ENCODE peak calls at places on chromosome 3, in ten cellular contexts. One of them, this sample, is unnamed. For H3K9me3, the result is how much of the 10 kb centered on the place peaks cover.

GRCh38 chr3:33299395-33300081 is 22.3 kb downstream of the FBXL2 start:
- DNase-seq in cardiac muscle cell: no peak
- DNase-seq in Panc1: no peak
- DNase-seq in hepatocyte: no peak
- DNase-seq in pancreas: no peak
- DNase-seq in upper lobe of right lung: no peak
- DNase-seq in transverse colon: no peak
- DNase-seq in thoracic aorta: no peak
- DNase-seq in ovary: no peak
- DNase-seq in right cardiac atrium: no peak
- DNase-seq in this sample: no peak

GRCh38 chr3:52242039-52242438 is 3.1 kb upstream of the TWF2 start:
- DNase-seq in cardiac muscle cell: no peak
- DNase-seq in Panc1: no peak
- DNase-seq in hepatocyte: no peak
- DNase-seq in pancreas: no peak
- DNase-seq in upper lobe of right lung: no peak
- DNase-seq in transverse colon: no peak
- DNase-seq in thoracic aorta: no peak
- DNase-seq in ovary: no peak
- DNase-seq in right cardiac atrium: no peak
- DNase-seq in this sample: no peak

GRCh38 chr3:77171026-77171425 is 131.1 kb downstream of the ROBO2 start:
- DNase-seq in cardiac muscle cell: no peak
- DNase-seq in Panc1: no peak
- DNase-seq in hepatocyte: no peak
- DNase-seq in pancreas: no peak
- DNase-seq in upper lobe of right lung: no peak
- DNase-seq in transverse colon: no peak
- DNase-seq in thoracic aorta: no peak
- DNase-seq in ovary: no peak
- DNase-seq in right cardiac atrium: no peak
- DNase-seq in this sample: no peak

GRCh38 chr3:8574670-8575322 is 69.8 kb downstream of the SSUH2 start:
- DNase-seq in cardiac muscle cell: no peak
- DNase-seq in Panc1: no peak
- DNase-seq in hepatocyte: no peak
- DNase-seq in pancreas: no peak
- DNase-seq in upper lobe of right lung: no peak
- DNase-seq in transverse colon: no peak
- DNase-seq in thoracic aorta: no peak
- DNase-seq in ovary: no peak
- DNase-seq in right cardiac atrium: no peak
- DNase-seq in this sample: no peak

GRCh38 chr3:119184808-119185690 is 11.7 kb downstream of the UPK1B start:
- DNase-seq in cardiac muscle cell: no peak
- DNase-seq in Panc1: peak
- DNase-seq in hepatocyte: peak
- DNase-seq in pancreas: no peak
- DNase-seq in upper lobe of right lung: no peak
- DNase-seq in transverse colon: no peak
- DNase-seq in thoracic aorta: no peak
- DNase-seq in ovary: no peak
- DNase-seq in right cardiac atrium: no peak
- DNase-seq in this sample: no peak

GRCh38 chr3:23751485-23751811 is 54.3 kb upstream of the UBE2E1 start:
- DNase-seq in cardiac muscle cell: peak
- DNase-seq in Panc1: no peak
- DNase-seq in hepatocyte: no peak
- DNase-seq in pancreas: no peak
- DNase-seq in upper lobe of right lung: no peak
- DNase-seq in transverse colon: no peak
- DNase-seq in thoracic aorta: no peak
- DNase-seq in ovary: no peak
- DNase-seq in right cardiac atrium: no peak
- DNase-seq in this sample: no peak

GRCh38 chr3:111173906-111174305 is 102.3 kb downstream of the NECTIN3 start:
- DNase-seq in cardiac muscle cell: no peak
- DNase-seq in Panc1: no peak
- DNase-seq in hepatocyte: no peak
- DNase-seq in pancreas: no peak
- DNase-seq in upper lobe of right lung: no peak
- DNase-seq in transverse colon: no peak
- DNase-seq in thoracic aorta: no peak
- DNase-seq in ovary: no peak
- DNase-seq in right cardiac atrium: no peak
- DNase-seq in this sample: no peak

GRCh38 chr3:13022348-13023250 is 50.6 kb downstream of the IQSEC1 start:
- DNase-seq in cardiac muscle cell: peak
- DNase-seq in Panc1: no peak
- DNase-seq in hepatocyte: peak
- DNase-seq in pancreas: peak
- DNase-seq in upper lobe of right lung: no peak
- DNase-seq in transverse colon: no peak
- DNase-seq in thoracic aorta: peak
- DNase-seq in ovary: peak
- DNase-seq in right cardiac atrium: peak
- DNase-seq in this sample: no peak

GRCh38 chr3:104763007-104763406 is 603.7 kb upstream of the ALCAM start:
- DNase-seq in cardiac muscle cell: no peak
- DNase-seq in Panc1: no peak
- DNase-seq in hepatocyte: no peak
- DNase-seq in pancreas: no peak
- DNase-seq in upper lobe of right lung: no peak
- DNase-seq in transverse colon: no peak
- DNase-seq in thoracic aorta: no peak
- DNase-seq in ovary: peak
- DNase-seq in right cardiac atrium: no peak
- DNase-seq in this sample: no peak

DNA sequence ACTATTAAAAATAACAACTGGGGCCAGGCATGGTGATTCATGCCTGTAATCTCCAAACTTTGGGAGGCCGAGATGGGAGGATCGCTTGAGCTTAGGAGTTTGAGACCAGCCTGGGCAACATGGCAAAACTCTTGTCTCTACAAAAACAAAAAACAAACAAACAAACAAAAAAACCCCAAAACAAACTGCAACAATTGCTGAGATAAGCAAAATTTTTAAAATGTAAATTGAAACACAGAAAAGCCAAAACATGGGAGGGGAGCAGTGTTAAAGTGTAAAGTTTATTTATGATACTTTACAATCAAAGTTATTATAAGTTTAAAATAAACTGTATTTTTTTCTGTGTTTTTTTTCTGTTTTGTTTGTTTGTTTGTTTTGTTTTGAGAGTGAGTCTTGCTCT is 207.7 kb downstream of the PCCB start:
- DNase-seq in cardiac muscle cell: no peak
- DNase-seq in Panc1: no peak
- DNase-seq in hepatocyte: no peak
- DNase-seq in pancreas: no peak
- DNase-seq in upper lobe of right lung: no peak
- DNase-seq in transverse colon: no peak
- DNase-seq in thoracic aorta: no peak
- DNase-seq in ovary: no peak
- DNase-seq in right cardiac atrium: no peak
- DNase-seq in this sample: no peak
- H3K9me3 ChIP-seq in cardiac muscle cell: under half
- H3K9me3 ChIP-seq in Panc1: under half
- H3K9me3 ChIP-seq in hepatocyte: under half
- H3K9me3 ChIP-seq in pancreas: under half
- H3K9me3 ChIP-seq in upper lobe of right lung: under half
- H3K9me3 ChIP-seq in transverse colon: under half
- H3K9me3 ChIP-seq in thoracic aorta: under half
- H3K9me3 ChIP-seq in ovary: under half
- H3K9me3 ChIP-seq in right cardiac atrium: under half
- H3K9me3 ChIP-seq in this sample: under half

DNA sequence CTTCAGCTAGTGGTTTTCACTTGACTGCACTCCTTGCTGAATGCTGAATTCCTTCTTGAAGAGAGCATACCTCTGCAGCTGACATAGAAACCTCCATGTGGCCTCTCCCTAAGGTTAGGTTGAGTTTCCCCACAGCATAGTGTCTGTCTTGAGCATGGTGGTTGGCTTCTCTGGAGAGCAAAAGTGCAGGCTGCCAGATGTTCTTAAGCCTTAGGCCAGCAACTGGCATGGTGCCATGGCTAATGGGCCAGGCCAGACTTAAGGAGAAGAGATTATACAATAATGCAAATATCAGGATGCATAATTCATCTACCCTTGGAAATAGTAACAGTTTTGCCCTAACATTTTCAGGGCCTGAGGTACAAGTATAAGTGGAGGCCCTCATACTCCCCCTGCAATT is 545.6 kb upstream of the ZNF385D start:
- DNase-seq in cardiac muscle cell: no peak
- DNase-seq in Panc1: no peak
- DNase-seq in hepatocyte: peak
- DNase-seq in pancreas: no peak
- DNase-seq in upper lobe of right lung: no peak
- DNase-seq in transverse colon: no peak
- DNase-seq in thoracic aorta: no peak
- DNase-seq in ovary: no peak
- DNase-seq in right cardiac atrium: no peak
- DNase-seq in this sample: no peak
- H3K9me3 ChIP-seq in cardiac muscle cell: under half
- H3K9me3 ChIP-seq in Panc1: under half
- H3K9me3 ChIP-seq in hepatocyte: under half
- H3K9me3 ChIP-seq in pancreas: under half
- H3K9me3 ChIP-seq in upper lobe of right lung: under half
- H3K9me3 ChIP-seq in transverse colon: under half
- H3K9me3 ChIP-seq in thoracic aorta: under half
- H3K9me3 ChIP-seq in ovary: under half
- H3K9me3 ChIP-seq in right cardiac atrium: under half
- H3K9me3 ChIP-seq in this sample: under half

DNA sequence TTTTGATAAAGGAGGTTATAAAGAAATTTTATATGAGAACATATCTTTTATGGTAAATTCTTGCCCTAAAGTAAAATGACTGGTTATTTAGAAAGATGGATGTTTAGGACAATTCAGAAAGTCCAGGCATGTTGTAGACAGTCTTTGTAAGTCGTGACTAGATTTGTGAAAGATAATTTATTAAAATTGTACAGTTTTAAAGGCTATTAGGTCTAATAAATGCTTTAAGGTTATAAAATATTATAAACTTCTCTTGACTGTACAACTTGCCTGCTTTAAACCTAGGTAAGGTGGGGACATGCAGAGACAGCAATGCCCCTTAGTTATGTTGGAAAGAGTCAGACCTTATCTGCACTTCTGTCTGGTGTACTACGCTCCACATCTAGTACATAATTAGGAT is 933.5 kb downstream of the SI start:
- DNase-seq in cardiac muscle cell: no peak
- DNase-seq in Panc1: no peak
- DNase-seq in hepatocyte: no peak
- DNase-seq in pancreas: no peak
- DNase-seq in upper lobe of right lung: no peak
- DNase-seq in transverse colon: no peak
- DNase-seq in thoracic aorta: no peak
- DNase-seq in ovary: no peak
- DNase-seq in right cardiac atrium: no peak
- DNase-seq in this sample: no peak
- H3K9me3 ChIP-seq in cardiac muscle cell: under half
- H3K9me3 ChIP-seq in Panc1: under half
- H3K9me3 ChIP-seq in hepatocyte: under half
- H3K9me3 ChIP-seq in pancreas: under half
- H3K9me3 ChIP-seq in upper lobe of right lung: under half
- H3K9me3 ChIP-seq in transverse colon: under half
- H3K9me3 ChIP-seq in thoracic aorta: under half
- H3K9me3 ChIP-seq in ovary: under half
- H3K9me3 ChIP-seq in right cardiac atrium: under half
- H3K9me3 ChIP-seq in this sample: under half

DNA sequence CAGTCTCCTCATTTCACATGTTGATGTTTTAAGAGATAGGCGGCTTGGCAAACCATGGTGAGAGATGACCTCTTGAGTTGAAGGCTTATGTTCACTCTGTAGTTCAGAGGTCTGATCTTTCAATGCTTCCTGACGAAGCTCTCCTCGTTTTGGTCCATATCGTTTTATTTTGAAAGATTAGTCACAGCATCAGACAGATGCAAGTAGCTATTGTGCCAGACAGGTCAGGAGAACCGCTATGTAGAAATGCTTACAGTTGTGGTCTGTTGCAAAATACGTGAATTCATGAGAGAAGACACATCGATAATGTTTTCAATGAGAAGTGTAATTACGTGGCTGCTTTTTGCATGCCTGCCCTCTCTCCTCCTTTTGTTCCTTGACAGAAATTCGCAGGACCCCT is 47.5 kb downstream of the CHL1 start:
- DNase-seq in cardiac muscle cell: no peak
- DNase-seq in Panc1: no peak
- DNase-seq in hepatocyte: no peak
- DNase-seq in pancreas: no peak
- DNase-seq in upper lobe of right lung: no peak
- DNase-seq in transverse colon: no peak
- DNase-seq in thoracic aorta: no peak
- DNase-seq in ovary: no peak
- DNase-seq in right cardiac atrium: no peak
- DNase-seq in this sample: no peak
- H3K9me3 ChIP-seq in cardiac muscle cell: under half
- H3K9me3 ChIP-seq in Panc1: under half
- H3K9me3 ChIP-seq in hepatocyte: under half
- H3K9me3 ChIP-seq in pancreas: under half
- H3K9me3 ChIP-seq in upper lobe of right lung: under half
- H3K9me3 ChIP-seq in transverse colon: under half
- H3K9me3 ChIP-seq in thoracic aorta: under half
- H3K9me3 ChIP-seq in ovary: under half
- H3K9me3 ChIP-seq in right cardiac atrium: under half
- H3K9me3 ChIP-seq in this sample: under half